ENCODE peak calls at places on chromosomes 2 and 18, in six cellular contexts. B is GM10248, M is mesothelial cell of epicardium, C is fibroblast of mammary gland, Q is tibial artery, Y is omental fat pad. K is an unnamed sample.

GRCh38 chr2:55051026-55051866 is 995 bp upstream of the RTN4 start:
- DNase-seq in B (no peak), M (peak), C (peak), Q (peak), Y (peak), K (peak)

GRCh38 chr18:12703714-12704113 is 872 bp downstream of the PSMG2 start:
- DNase-seq in B (no peak), M (no peak), C (peak), Q (no peak), Y (no peak), K (no peak)

GRCh38 chr2:233130481-233130970 is 70.4 kb downstream of the INPP5D start:
- DNase-seq in B (no peak), M (no peak), C (no peak), Q (no peak), Y (no peak), K (no peak)

GRCh38 chr18:3455938-3456685 is 6.1 kb downstream of the TGIF1 start:
- DNase-seq in B (no peak), M (no peak), C (peak), Q (no peak), Y (no peak), K (no peak)

GRCh38 chr2:36650031-36650430 is 46.5 kb upstream of the VIT start:
- DNase-seq in B (peak), M (no peak), C (peak), Q (no peak), Y (no peak), K (no peak)

GRCh38 chr2:12352891-12353290 is 363.8 kb upstream of the TRIB2 start:
- DNase-seq in B (no peak), M (no peak), C (no peak), Q (no peak), Y (no peak), K (no peak)

GRCh38 chr2:147740211-147740927 is 104.5 kb upstream of the ACVR2A start:
- DNase-seq in B (no peak), M (no peak), C (no peak), Q (no peak), Y (no peak), K (no peak)

GRCh38 chr2:132651115-132652099 is 18.6 kb downstream of the LYPD1 start:
- DNase-seq in B (no peak), M (no peak), C (peak), Q (no peak), Y (no peak), K (no peak)

GRCh38 chr2:143177081-143177786 is 48.0 kb downstream of the ARHGAP15 start:
- DNase-seq in B (peak), M (no peak), C (no peak), Q (no peak), Y (no peak), K (no peak)

GRCh38 chr2:205650450-205650849 is 31.9 kb upstream of the NRP2 start:
- DNase-seq in B (no peak), M (no peak), C (peak), Q (no peak), Y (no peak), K (no peak)

GRCh38 chr2:128580988-128581848 is 262.6 kb upstream of the HS6ST1 start:
- DNase-seq in B (no peak), M (no peak), C (no peak), Q (no peak), Y (no peak), K (no peak)

GRCh38 chr2:144032566-144032965 is 487.4 kb downstream of the ZEB2 start:
- DNase-seq in B (no peak), M (no peak), C (peak), Q (no peak), Y (no peak), K (no peak)

GRCh38 chr2:127154985-127155650 is 48.2 kb upstream of the BIN1 start:
- DNase-seq in B (no peak), M (peak), C (peak), Q (no peak), Y (no peak), K (no peak)

GRCh38 chr2:127649100-127649611 is 3.2 kb downstream of the GPR17 start:
- DNase-seq in B (no peak), M (no peak), C (no peak), Q (no peak), Y (no peak), K (no peak)

GRCh38 chr2:112623913-112624777 is 21.6 kb upstream of the SLC20A1 start:
- DNase-seq in B (peak), M (no peak), C (peak), Q (peak), Y (peak), K (peak)

GRCh38 chr18:79819951-79820351 is 22.2 kb downstream of the KCNG2 start:
- DNase-seq in B (peak), M (no peak), C (no peak), Q (no peak), Y (no peak), K (peak)

GRCh38 chr2:190759749-190760213 is 110.9 kb downstream of the NAB1 start:
- DNase-seq in B (no peak), M (no peak), C (peak), Q (no peak), Y (no peak), K (no peak)

GRCh38 chr2:182980115-182980514 is 58.1 kb downstream of the NCKAP1 start:
- DNase-seq in B (peak), M (no peak), C (peak), Q (no peak), Y (no peak), K (no peak)

GRCh38 chr2:208254871-208255556 is at the start of gene IDH1:
- DNase-seq in B (peak), M (peak), C (peak), Q (peak), Y (peak), K (peak)

GRCh38 chr2:241686322-241686648 is 330 bp downstream of the DTYMK start:
- DNase-seq in B (no peak), M (no peak), C (no peak), Q (no peak), Y (no peak), K (no peak)

GRCh38 chr18:48600746-48601090 is 61.9 kb downstream of the CTIF start:
- DNase-seq in B (no peak), M (no peak), C (no peak), Q (no peak), Y (no peak), K (no peak)

GRCh38 chr2:214587442-214587841 is 176.6 kb downstream of the VWC2L start:
- DNase-seq in B (no peak), M (no peak), C (peak), Q (no peak), Y (no peak), K (no peak)

GRCh38 chr2:109722026-109722425 is 72.1 kb upstream of the RGPD5 start:
- DNase-seq in B (no peak), M (peak), C (no peak), Q (peak), Y (no peak), K (no peak)

GRCh38 chr18:57794951-57795728 is 8.0 kb downstream of the ATP8B1 start:
- DNase-seq in B (no peak), M (no peak), C (no peak), Q (no peak), Y (no peak), K (no peak)

GRCh38 chr18:75592527-75592926 is 165.0 kb upstream of the SMIM21 start:
- DNase-seq in B (no peak), M (no peak), C (peak), Q (no peak), Y (no peak), K (no peak)

GRCh38 chr2:46610014-46610413 is 130.6 kb downstream of the TMEM247 start:
- DNase-seq in B (no peak), M (no peak), C (no peak), Q (no peak), Y (no peak), K (no peak)

GRCh38 chr2:217868911-217869334 is 133.9 kb downstream of the TNS1 start:
- DNase-seq in B (no peak), M (no peak), C (peak), Q (no peak), Y (no peak), K (no peak)

GRCh38 chr18:34913837-34914755 is 127.1 kb upstream of the MAPRE2 start:
- DNase-seq in B (no peak), M (no peak), C (no peak), Q (no peak), Y (no peak), K (no peak)

GRCh38 chr2:44246436-44246835 is 28.8 kb upstream of the SLC3A1 start:
- DNase-seq in B (no peak), M (no peak), C (no peak), Q (no peak), Y (no peak), K (no peak)

GRCh38 chr18:36469471-36469870 is 172.0 kb downstream of the FHOD3 start:
- DNase-seq in B (no peak), M (no peak), C (no peak), Q (no peak), Y (no peak), K (no peak)

GRCh38 chr2:117785740-117786139 is 28.8 kb upstream of the DDX18 start:
- DNase-seq in B (peak), M (no peak), C (peak), Q (no peak), Y (no peak), K (no peak)

GRCh38 chr18:46917808-46918600 is 602 bp downstream of the KATNAL2 start:
- DNase-seq in B (peak), M (peak), C (peak), Q (no peak), Y (peak), K (no peak)

GRCh38 chr2:109254174-109254904 is 125.3 kb downstream of the SH3RF3 start:
- DNase-seq in B (no peak), M (peak), C (no peak), Q (no peak), Y (no peak), K (no peak)

GRCh38 chr18:79522451-79523220 is 126.9 kb downstream of the NFATC1 start:
- DNase-seq in B (no peak), M (no peak), C (no peak), Q (peak), Y (no peak), K (peak)

GRCh38 chr2:165720526-165720925 is 73.5 kb downstream of the GALNT3 start:
- DNase-seq in B (no peak), M (no peak), C (peak), Q (no peak), Y (no peak), K (no peak)

GRCh38 chr18:28760299-28760698 is 583.4 kb upstream of the CDH2 start:
- DNase-seq in B (no peak), M (no peak), C (no peak), Q (no peak), Y (no peak), K (no peak)

GRCh38 chr2:39938035-39938835 is 159.2 kb upstream of the THUMPD2 start:
- DNase-seq in B (no peak), M (no peak), C (peak), Q (no peak), Y (no peak), K (no peak)

DNA sequence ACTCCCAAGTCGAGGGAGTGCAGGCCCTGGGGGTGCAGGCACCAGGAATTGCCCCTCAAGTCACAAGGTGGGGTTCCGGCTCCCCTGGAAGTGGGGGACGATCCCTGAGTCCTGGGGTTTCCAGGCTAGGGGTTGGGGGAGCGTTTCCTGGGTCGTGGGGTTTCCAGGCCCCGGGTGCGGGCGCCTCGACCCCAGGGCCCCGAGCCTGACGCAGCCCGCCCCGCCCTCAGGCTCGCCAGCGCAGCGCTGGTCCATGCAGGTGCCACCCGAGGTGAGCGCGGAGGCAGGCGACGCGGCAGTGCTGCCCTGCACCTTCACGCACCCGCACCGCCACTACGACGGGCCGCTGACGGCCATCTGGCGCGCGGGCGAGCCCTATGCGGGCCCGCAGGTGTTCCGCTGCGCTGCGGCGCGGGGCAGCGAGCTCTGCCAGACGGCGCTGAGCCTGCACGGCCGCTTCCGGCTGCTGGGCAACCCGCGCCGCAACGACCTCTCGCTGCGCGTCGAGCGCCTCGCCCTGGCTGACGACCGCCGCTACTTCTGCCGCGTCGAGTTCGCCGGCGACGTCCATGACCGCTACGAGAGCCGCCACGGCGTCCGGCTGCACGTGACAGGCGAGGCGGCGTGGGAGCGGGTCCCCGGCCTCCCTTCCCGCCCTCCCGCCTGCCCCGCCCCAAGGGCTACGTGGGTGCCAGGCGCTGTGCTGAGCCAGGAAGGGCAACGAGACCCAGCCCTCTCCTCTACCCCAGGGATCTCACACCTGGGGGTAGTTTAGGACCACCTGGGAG is 12.0 kb downstream of the SIGLEC15 start:
- DNase-seq in B (no peak), M (peak), C (peak), Q (no peak), Y (no peak), K (peak)
- TF ChIP-seq CTCF in B (peak), M (no peak), C (no peak), Q (peak), Y (no peak), K (peak)

GRCh38 chr2:16238001-16238755 is 297.8 kb downstream of the MYCN start:
- DNase-seq in B (no peak), M (no peak), C (no peak), Q (no peak), Y (no peak), K (no peak)

GRCh38 chr2:16241166-16242160 is 301.1 kb downstream of the MYCN start:
- DNase-seq in B (no peak), M (no peak), C (no peak), Q (peak), Y (no peak), K (no peak)

GRCh38 chr2:16240459-16240858 is 300.1 kb downstream of the MYCN start:
- DNase-seq in B (no peak), M (no peak), C (no peak), Q (peak), Y (no peak), K (no peak)

GRCh38 chr2:16238756-16239150 is 298.4 kb downstream of the MYCN start:
- DNase-seq in B (no peak), M (no peak), C (no peak), Q (no peak), Y (no peak), K (no peak)

DNA sequence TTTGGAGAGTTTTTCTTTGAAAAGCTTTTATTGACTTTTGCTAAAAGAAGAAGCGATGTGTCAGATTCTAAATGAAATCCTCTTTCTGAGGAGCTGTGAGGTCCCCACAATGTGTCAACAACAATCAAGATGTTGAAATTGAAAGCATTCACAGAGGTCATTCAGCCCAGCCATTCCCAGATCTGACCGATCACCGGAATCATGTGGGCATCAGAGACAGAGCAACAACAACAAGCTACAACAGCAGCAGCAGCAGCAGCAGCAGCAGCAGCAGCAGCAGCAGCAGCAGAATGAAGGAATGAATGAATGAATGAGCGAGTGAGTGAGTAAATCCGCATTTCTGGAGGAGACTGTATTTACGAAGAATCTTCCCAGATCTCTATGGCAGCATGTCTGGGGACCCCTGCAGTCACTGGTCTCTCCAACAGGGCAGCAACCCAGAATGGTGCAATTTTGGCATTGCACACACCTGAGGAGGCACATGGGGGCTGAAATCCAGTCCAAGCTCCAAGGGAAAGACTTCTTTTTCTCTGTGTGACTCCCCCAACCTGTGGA is 299.0 kb downstream of the MYCN start:
- DNase-seq in B (no peak), M (no peak), C (no peak), Q (peak), Y (no peak), K (no peak)
- TF ChIP-seq CTCF in B (no peak), M (no peak), C (no peak), Q (no peak), Y (no peak), K (no peak)

GRCh38 chr2:216222650-216223352 is 113.7 kb downstream of the XRCC5 start:
- DNase-seq in B (peak), M (no peak), C (peak), Q (no peak), Y (no peak), K (no peak)
- TF ChIP-seq CTCF in B (peak), M (no peak), C (peak), Q (no peak), Y (no peak), K (no peak)

GRCh38 chr2:68709421-68709911 is 25.1 kb upstream of the ARHGAP25 start:
- DNase-seq in B (no peak), M (no peak), C (peak), Q (no peak), Y (no peak), K (no peak)
- TF ChIP-seq CTCF in B (peak), M (peak), C (peak), Q (peak), Y (no peak), K (peak)

GRCh38 chr2:31038385-31038784 is 99.9 kb downstream of the GALNT14 start:
- DNase-seq in B (no peak), M (no peak), C (no peak), Q (no peak), Y (no peak), K (no peak)
- TF ChIP-seq CTCF in B (no peak), M (no peak), C (no peak), Q (no peak), Y (no peak), K (no peak)

GRCh38 chr2:66000888-66001287 is 434.0 kb upstream of the MEIS1 start:
- DNase-seq in B (no peak), M (no peak), C (no peak), Q (no peak), Y (no peak), K (no peak)

GRCh38 chr2:65997941-65998340 is 437.0 kb upstream of the MEIS1 start:
- DNase-seq in B (no peak), M (no peak), C (no peak), Q (no peak), Y (no peak), K (no peak)

GRCh38 chr2:65999103-65999502 is 435.8 kb upstream of the MEIS1 start:
- DNase-seq in B (no peak), M (no peak), C (no peak), Q (no peak), Y (no peak), K (no peak)

GRCh38 chr2:66001538-66001937 is 433.4 kb upstream of the MEIS1 start:
- DNase-seq in B (no peak), M (no peak), C (no peak), Q (no peak), Y (no peak), K (no peak)

DNA sequence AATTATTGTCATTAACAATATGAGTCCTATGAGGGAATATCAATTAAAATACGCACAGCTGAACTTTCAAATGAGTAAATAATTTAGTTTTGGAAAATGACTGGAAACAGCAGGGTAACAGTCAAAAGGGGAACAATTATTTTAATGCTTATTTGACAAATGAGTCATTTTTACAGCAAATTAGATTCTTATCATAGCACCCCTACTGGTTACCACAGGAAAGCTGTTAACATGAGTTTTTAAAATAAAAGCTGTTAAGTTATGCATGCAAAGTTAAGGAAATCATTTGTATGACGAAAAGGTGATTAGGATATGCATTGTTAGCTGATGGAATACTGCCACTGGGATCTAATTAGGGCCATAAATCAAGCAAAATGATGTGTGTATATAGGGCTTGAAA is 435.1 kb upstream of the MEIS1 start:
- DNase-seq in B (no peak), M (no peak), C (no peak), Q (no peak), Y (no peak), K (no peak)
- TF ChIP-seq CTCF in B (no peak), M (no peak), C (peak), Q (no peak), Y (no peak), K (no peak)

GRCh38 chr2:74488643-74489481 is 6.0 kb downstream of the TTC31 start:
- DNase-seq in B (no peak), M (no peak), C (no peak), Q (no peak), Y (no peak), K (no peak)
- TF ChIP-seq CTCF in B (no peak), M (no peak), C (no peak), Q (no peak), Y (no peak), K (no peak)

DNA sequence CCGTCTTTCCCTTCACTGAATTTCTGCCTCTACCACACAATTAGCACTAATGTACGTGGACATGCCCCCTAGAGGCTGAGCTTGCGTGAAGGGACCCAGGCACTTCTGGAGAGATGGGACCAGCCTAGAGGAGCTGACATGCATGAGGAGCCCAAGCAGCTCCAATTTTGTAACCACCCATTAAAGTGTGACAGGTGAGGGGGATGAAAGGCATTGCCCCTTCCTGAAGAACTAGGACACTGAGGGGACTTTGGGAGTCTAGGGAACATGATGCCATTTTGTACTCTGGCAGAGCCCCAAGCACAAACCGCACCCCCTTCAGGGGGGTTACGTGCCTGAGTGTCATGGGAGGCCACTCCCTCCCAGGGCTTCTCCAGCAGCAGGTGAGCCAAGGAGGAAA is 63.6 kb downstream of the HNRNPLL start:
- DNase-seq in B (no peak), M (no peak), C (no peak), Q (no peak), Y (no peak), K (no peak)
- TF ChIP-seq CTCF in B (no peak), M (no peak), C (no peak), Q (no peak), Y (no peak), K (no peak)

K was measured in CD14-positive monocyte.